ENCODE peak calls at places on chromosomes 5 and 9, in seven cellular contexts. One of them, this sample, is unnamed.

GRCh38 chr5:121976979-121977378 is 15.2 kb downstream of the SRFBP1 start:
- DNase-seq in hepatocyte: no peak
- DNase-seq in tibial artery: no peak
- DNase-seq in progenitor cell of endocrine pancreas: no peak
- DNase-seq in dorsolateral prefrontal cortex: no peak
- DNase-seq in GM12865: no peak
- DNase-seq in HepG2: no peak
- DNase-seq in this sample: no peak

GRCh38 chr5:101045689-101046088 is 142.6 kb upstream of the ST8SIA4 start:
- DNase-seq in hepatocyte: no peak
- DNase-seq in GM12865: peak
- DNase-seq in tibial artery: no peak
- DNase-seq in HepG2: no peak
- DNase-seq in progenitor cell of endocrine pancreas: no peak
- DNase-seq in dorsolateral prefrontal cortex: no peak
- DNase-seq in this sample: no peak

GRCh38 chr5:169914766-169915165 is 65.5 kb downstream of the INSYN2B start:
- DNase-seq in GM12865: no peak
- DNase-seq in tibial artery: no peak
- DNase-seq in HepG2: no peak
- DNase-seq in hepatocyte: peak
- DNase-seq in progenitor cell of endocrine pancreas: no peak
- DNase-seq in dorsolateral prefrontal cortex: peak
- DNase-seq in this sample: no peak

GRCh38 chr5:29005386-29005785 is 1967.0 kb upstream of the CDH9 start:
- DNase-seq in tibial artery: no peak
- DNase-seq in dorsolateral prefrontal cortex: no peak
- DNase-seq in progenitor cell of endocrine pancreas: no peak
- DNase-seq in hepatocyte: peak
- DNase-seq in GM12865: no peak
- DNase-seq in HepG2: peak
- DNase-seq in this sample: no peak

GRCh38 chr9:96486351-96487029 is 36.5 kb downstream of the HABP4 start:
- DNase-seq in hepatocyte: peak
- DNase-seq in tibial artery: peak
- DNase-seq in GM12865: no peak
- DNase-seq in HepG2: no peak
- DNase-seq in progenitor cell of endocrine pancreas: no peak
- DNase-seq in dorsolateral prefrontal cortex: no peak
- DNase-seq in this sample: no peak

GRCh38 chr5:154403776-154404387 is 41.9 kb upstream of the SAP30L start:
- DNase-seq in dorsolateral prefrontal cortex: no peak
- DNase-seq in HepG2: no peak
- DNase-seq in progenitor cell of endocrine pancreas: no peak
- DNase-seq in GM12865: no peak
- DNase-seq in hepatocyte: no peak
- DNase-seq in tibial artery: no peak
- DNase-seq in this sample: no peak

GRCh38 chr5:64977779-64978178 is 209.0 kb downstream of the CWC27 start:
- DNase-seq in GM12865: no peak
- DNase-seq in progenitor cell of endocrine pancreas: no peak
- DNase-seq in tibial artery: no peak
- DNase-seq in dorsolateral prefrontal cortex: no peak
- DNase-seq in hepatocyte: no peak
- DNase-seq in HepG2: no peak
- DNase-seq in this sample: no peak

GRCh38 chr5:125485003-125485641 is 738.7 kb upstream of the ZNF608 start:
- DNase-seq in hepatocyte: peak
- DNase-seq in HepG2: no peak
- DNase-seq in tibial artery: peak
- DNase-seq in dorsolateral prefrontal cortex: no peak
- DNase-seq in progenitor cell of endocrine pancreas: no peak
- DNase-seq in GM12865: peak
- DNase-seq in this sample: peak

GRCh38 chr9:114410910-114411309 is 23.1 kb upstream of the AKNA start:
- DNase-seq in hepatocyte: no peak
- DNase-seq in progenitor cell of endocrine pancreas: no peak
- DNase-seq in HepG2: no peak
- DNase-seq in GM12865: no peak
- DNase-seq in dorsolateral prefrontal cortex: no peak
- DNase-seq in tibial artery: no peak
- DNase-seq in this sample: no peak

GRCh38 chr9:126893079-126893478 is 21.5 kb upstream of the RALGPS1 start:
- DNase-seq in dorsolateral prefrontal cortex: no peak
- DNase-seq in progenitor cell of endocrine pancreas: no peak
- DNase-seq in hepatocyte: no peak
- DNase-seq in HepG2: peak
- DNase-seq in GM12865: peak
- DNase-seq in tibial artery: no peak
- DNase-seq in this sample: no peak

GRCh38 chr5:4027335-4027734 is 431.7 kb downstream of the IRX1 start:
- DNase-seq in hepatocyte: no peak
- DNase-seq in GM12865: no peak
- DNase-seq in dorsolateral prefrontal cortex: no peak
- DNase-seq in tibial artery: no peak
- DNase-seq in HepG2: no peak
- DNase-seq in progenitor cell of endocrine pancreas: no peak
- DNase-seq in this sample: no peak

GRCh38 chr5:1268666-1269065 is 26.2 kb downstream of the TERT start:
- DNase-seq in hepatocyte: no peak
- DNase-seq in dorsolateral prefrontal cortex: no peak
- DNase-seq in GM12865: peak
- DNase-seq in progenitor cell of endocrine pancreas: no peak
- DNase-seq in HepG2: no peak
- DNase-seq in tibial artery: no peak
- DNase-seq in this sample: no peak

GRCh38 chr5:154309805-154310204 is 119.3 kb downstream of the GALNT10 start:
- DNase-seq in HepG2: no peak
- DNase-seq in tibial artery: no peak
- DNase-seq in dorsolateral prefrontal cortex: no peak
- DNase-seq in progenitor cell of endocrine pancreas: no peak
- DNase-seq in hepatocyte: no peak
- DNase-seq in GM12865: no peak
- DNase-seq in this sample: no peak

GRCh38 chr5:170475269-170476000 is 28.4 kb upstream of the KCNIP1 start:
- DNase-seq in tibial artery: no peak
- DNase-seq in hepatocyte: no peak
- DNase-seq in HepG2: no peak
- DNase-seq in dorsolateral prefrontal cortex: no peak
- DNase-seq in progenitor cell of endocrine pancreas: no peak
- DNase-seq in GM12865: no peak
- DNase-seq in this sample: no peak

GRCh38 chr9:17742065-17742464 is 163.2 kb downstream of the SH3GL2 start:
- DNase-seq in HepG2: no peak
- DNase-seq in GM12865: no peak
- DNase-seq in dorsolateral prefrontal cortex: no peak
- DNase-seq in progenitor cell of endocrine pancreas: no peak
- DNase-seq in tibial artery: no peak
- DNase-seq in hepatocyte: no peak
- DNase-seq in this sample: no peak

GRCh38 chr9:111759762-111760639 is 34.7 kb downstream of the SHOC1 start:
- DNase-seq in progenitor cell of endocrine pancreas: peak
- DNase-seq in tibial artery: peak
- DNase-seq in dorsolateral prefrontal cortex: no peak
- DNase-seq in HepG2: peak
- DNase-seq in GM12865: peak
- DNase-seq in hepatocyte: peak
- DNase-seq in this sample: no peak

GRCh38 chr9:70421272-70422180 is 7.1 kb upstream of the KLF9 start:
- DNase-seq in hepatocyte: peak
- DNase-seq in tibial artery: peak
- DNase-seq in progenitor cell of endocrine pancreas: no peak
- DNase-seq in HepG2: no peak
- DNase-seq in dorsolateral prefrontal cortex: peak
- DNase-seq in GM12865: no peak
- DNase-seq in this sample: no peak

GRCh38 chr9:70420267-70421019 is 6.0 kb upstream of the KLF9 start:
- DNase-seq in HepG2: peak
- DNase-seq in dorsolateral prefrontal cortex: peak
- DNase-seq in progenitor cell of endocrine pancreas: peak
- DNase-seq in hepatocyte: peak
- DNase-seq in GM12865: peak
- DNase-seq in tibial artery: peak
- DNase-seq in this sample: peak

GRCh38 chr9:70418822-70419545 is 4.5 kb upstream of the KLF9 start:
- DNase-seq in HepG2: peak
- DNase-seq in progenitor cell of endocrine pancreas: peak
- DNase-seq in GM12865: peak
- DNase-seq in hepatocyte: peak
- DNase-seq in tibial artery: peak
- DNase-seq in dorsolateral prefrontal cortex: peak
- DNase-seq in this sample: peak

GRCh38 chr9:70421020-70421271 is 6.5 kb upstream of the KLF9 start:
- DNase-seq in hepatocyte: no peak
- DNase-seq in progenitor cell of endocrine pancreas: no peak
- DNase-seq in dorsolateral prefrontal cortex: no peak
- DNase-seq in HepG2: no peak
- DNase-seq in GM12865: no peak
- DNase-seq in tibial artery: no peak
- DNase-seq in this sample: no peak

GRCh38 chr9:70419546-70420266 is 5.2 kb upstream of the KLF9 start:
- DNase-seq in tibial artery: peak
- DNase-seq in HepG2: peak
- DNase-seq in dorsolateral prefrontal cortex: peak
- DNase-seq in progenitor cell of endocrine pancreas: peak
- DNase-seq in GM12865: peak
- DNase-seq in hepatocyte: peak
- DNase-seq in this sample: peak
- TF ChIP-seq CTCF in tibial artery: no peak
- TF ChIP-seq CTCF in HepG2: peak
- TF ChIP-seq CTCF in dorsolateral prefrontal cortex: no peak
- TF ChIP-seq CTCF in progenitor cell of endocrine pancreas: peak
- TF ChIP-seq CTCF in GM12865: no peak
- TF ChIP-seq CTCF in hepatocyte: no peak
- TF ChIP-seq CTCF in this sample: no peak

DNA sequence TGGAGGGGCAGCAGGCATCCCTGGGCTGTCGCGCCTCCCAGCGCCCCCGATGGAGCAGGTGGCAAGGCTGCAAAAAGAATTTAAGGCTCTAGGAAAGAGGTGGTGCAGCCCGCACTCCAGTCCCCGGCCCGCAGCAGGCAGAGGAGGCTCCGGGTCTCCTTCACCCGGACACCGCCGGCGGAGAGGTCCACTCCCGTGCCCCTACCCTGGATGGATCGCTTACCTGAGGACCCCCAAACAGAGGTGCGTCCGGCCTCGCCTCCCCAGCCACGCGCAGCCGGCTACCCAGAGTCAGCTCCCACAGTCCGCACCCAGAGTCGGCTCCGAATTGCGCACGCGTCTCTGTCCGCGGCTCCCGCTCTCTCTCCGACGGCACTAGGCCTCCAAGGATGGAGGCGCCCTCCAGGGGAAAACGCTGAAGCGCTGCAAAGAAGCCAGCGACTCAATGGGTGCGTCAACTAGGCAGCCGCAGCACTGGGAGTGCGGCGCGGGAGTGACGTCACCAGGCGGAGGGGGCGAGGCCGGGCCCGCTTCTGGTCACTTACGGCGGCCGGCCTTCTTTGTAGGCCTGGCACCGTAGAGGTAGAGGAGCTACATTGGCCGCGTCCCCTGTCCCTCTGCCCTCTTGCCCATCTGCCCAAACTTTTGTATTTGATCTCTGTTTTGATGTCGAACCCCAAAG is at the start of gene ELP1:
- DNase-seq in hepatocyte: peak
- DNase-seq in progenitor cell of endocrine pancreas: peak
- DNase-seq in GM12865: peak
- DNase-seq in HepG2: peak
- DNase-seq in tibial artery: peak
- DNase-seq in dorsolateral prefrontal cortex: peak
- DNase-seq in this sample: peak
- TF ChIP-seq CTCF in hepatocyte: peak
- TF ChIP-seq CTCF in progenitor cell of endocrine pancreas: peak
- TF ChIP-seq CTCF in GM12865: peak
- TF ChIP-seq CTCF in HepG2: peak
- TF ChIP-seq CTCF in tibial artery: no peak
- TF ChIP-seq CTCF in dorsolateral prefrontal cortex: peak
- TF ChIP-seq CTCF in this sample: no peak

GRCh38 chr9:135281151-135281550 is 193.7 kb downstream of the OLFM1 start:
- DNase-seq in hepatocyte: no peak
- DNase-seq in tibial artery: no peak
- DNase-seq in HepG2: no peak
- DNase-seq in dorsolateral prefrontal cortex: no peak
- DNase-seq in progenitor cell of endocrine pancreas: no peak
- DNase-seq in GM12865: no peak
- DNase-seq in this sample: no peak
- TF ChIP-seq CTCF in hepatocyte: no peak
- TF ChIP-seq CTCF in tibial artery: no peak
- TF ChIP-seq CTCF in HepG2: peak
- TF ChIP-seq CTCF in dorsolateral prefrontal cortex: no peak
- TF ChIP-seq CTCF in progenitor cell of endocrine pancreas: peak
- TF ChIP-seq CTCF in GM12865: no peak
- TF ChIP-seq CTCF in this sample: no peak

DNA sequence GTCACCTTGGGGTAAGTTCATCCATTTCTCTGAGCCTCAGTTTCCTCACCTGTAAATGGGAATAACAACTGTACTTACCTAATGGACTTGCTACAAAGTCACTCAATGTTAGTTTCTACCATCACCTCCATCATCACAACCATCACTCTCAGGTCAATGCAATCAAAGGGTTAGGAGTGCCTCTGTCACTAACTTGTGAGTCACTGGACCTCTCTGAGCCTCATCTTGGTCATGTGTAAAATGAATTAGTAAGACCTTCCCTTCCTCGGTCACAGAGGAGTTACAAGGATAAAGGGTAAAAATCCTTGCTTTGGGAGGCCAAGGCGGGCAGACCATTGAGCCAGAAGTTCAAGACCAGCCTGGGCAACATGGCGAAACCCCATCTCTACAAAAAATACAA is 12.8 kb downstream of the FABP6 start:
- DNase-seq in progenitor cell of endocrine pancreas: no peak
- DNase-seq in GM12865: no peak
- DNase-seq in hepatocyte: no peak
- DNase-seq in tibial artery: no peak
- DNase-seq in dorsolateral prefrontal cortex: no peak
- DNase-seq in HepG2: no peak
- DNase-seq in this sample: no peak
- TF ChIP-seq CTCF in progenitor cell of endocrine pancreas: no peak
- TF ChIP-seq CTCF in GM12865: no peak
- TF ChIP-seq CTCF in hepatocyte: no peak
- TF ChIP-seq CTCF in tibial artery: no peak
- TF ChIP-seq CTCF in dorsolateral prefrontal cortex: no peak
- TF ChIP-seq CTCF in HepG2: no peak
- TF ChIP-seq CTCF in this sample: no peak

GRCh38 chr9:115694014-115694413 is 459.6 kb upstream of the PAPPA start:
- DNase-seq in hepatocyte: peak
- DNase-seq in HepG2: peak
- DNase-seq in tibial artery: no peak
- DNase-seq in progenitor cell of endocrine pancreas: no peak
- DNase-seq in GM12865: peak
- DNase-seq in dorsolateral prefrontal cortex: no peak
- DNase-seq in this sample: no peak
- TF ChIP-seq CTCF in hepatocyte: peak
- TF ChIP-seq CTCF in HepG2: peak
- TF ChIP-seq CTCF in tibial artery: peak
- TF ChIP-seq CTCF in progenitor cell of endocrine pancreas: peak
- TF ChIP-seq CTCF in GM12865: no peak
- TF ChIP-seq CTCF in dorsolateral prefrontal cortex: no peak
- TF ChIP-seq CTCF in this sample: peak

This sample was measured in thoracic aorta.